ENCODE peak calls at places on chromosomes 12 and 14, in four cellular contexts. P is esophagus squamous epithelium, E is IMR-90, V is endothelial cell of umbilical vein. M is an unnamed sample.

GRCh38 chr12:91577586-91578539 is 395.2 kb upstream of the DCN start:
- DNase-seq in E (peak; percentile 35), P (no peak), V (peak; percentile 61), M (no peak)

GRCh38 chr12:93336344-93336743 is 41.4 kb upstream of the NUDT4 start:
- DNase-seq in E (peak; percentile 22), V (no peak), P (no peak), M (no peak)

GRCh38 chr14:98169170-98169587 is 1102.8 kb downstream of the BCL11B start:
- DNase-seq in P (no peak), V (no peak), E (no peak), M (no peak)

GRCh38 chr12:65840793-65841670 is 16.7 kb downstream of the HMGA2 start:
- DNase-seq in E (no peak), V (peak; percentile 96), P (no peak), M (no peak)

GRCh38 chr12:11622774-11623375 is 26.6 kb upstream of the ETV6 start:
- DNase-seq in P (no peak), V (no peak), E (no peak), M (no peak)

GRCh38 chr14:61911534-61911933 is 149.3 kb downstream of the SNAPC1 start:
- DNase-seq in P (no peak), E (no peak), V (no peak), M (no peak)

GRCh38 chr12:3842517-3842916 is 30.7 kb downstream of the PARP11 start:
- DNase-seq in P (no peak), E (no peak), V (no peak), M (no peak)

GRCh38 chr14:24403294-24404013 is 4.7 kb downstream of the NYNRIN start:
- DNase-seq in V (peak; percentile 28), P (no peak), E (peak; percentile 28), M (no peak)

GRCh38 chr12:22437031-22437806 is 102.7 kb upstream of the ST8SIA1 start:
- DNase-seq in E (no peak), V (no peak), P (no peak), M (no peak)

GRCh38 chr12:50333441-50333840 is 50.1 kb upstream of the LIMA1 start:
- DNase-seq in V (no peak), E (no peak), P (no peak), M (no peak)

GRCh38 chr14:29339491-29339890 is 572.9 kb downstream of the FOXG1 start:
- DNase-seq in P (no peak), V (no peak), E (peak; percentile 26), M (no peak)

DNA sequence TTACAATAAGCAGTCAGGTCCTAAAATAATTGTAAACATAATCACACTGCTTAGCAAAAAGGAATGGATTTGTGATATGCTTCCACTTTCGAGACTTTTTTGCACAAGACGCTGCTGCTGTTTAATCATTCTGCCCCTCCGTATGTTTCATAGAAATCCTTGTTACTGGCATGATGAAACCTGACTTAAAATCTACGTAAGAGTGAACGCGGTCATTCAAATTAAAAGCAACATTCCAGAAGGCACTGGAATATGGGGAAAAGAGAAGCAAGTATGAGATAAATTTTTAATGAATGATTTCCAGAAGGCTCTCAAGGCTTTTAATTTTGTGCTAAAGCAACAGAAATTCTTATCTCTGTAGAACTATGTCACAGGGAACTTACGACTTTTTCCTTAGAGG is 1.1 kb downstream of the CNIH1 start:
- DNase-seq in V (peak; percentile 9), P (no peak), E (peak; percentile 36), M (no peak)
- H3K27ac ChIP-seq in V (peak overlapping the region; percentile 83), P (peak overlapping the region; percentile 92), E (peak overlapping the region; percentile 87), M (peak overlapping the region; percentile 90)

GRCh38 chr14:75121559-75121958 is 5.3 kb downstream of the NEK9 start:
- DNase-seq in E (no peak), P (no peak), V (no peak), M (no peak)
- H3K4me1 ChIP-seq in E (peaks cover 7% of the 10 kb centered on the region), P (peaks cover 55% of the 10 kb centered on the region), V (peaks cover 36% of the 10 kb centered on the region), M (no peaks in the 10 kb centered on the region)

GRCh38 chr14:52182853-52183252 is 84.6 kb upstream of the PTGDR start:
- DNase-seq in V (no peak), E (no peak), P (no peak), M (no peak)

GRCh38 chr14:52185178-52185577 is 82.3 kb upstream of the PTGDR start:
- DNase-seq in P (no peak), E (no peak), V (no peak), M (no peak)

GRCh38 chr14:52175982-52176502 is 91.5 kb upstream of the PTGDR start:
- DNase-seq in V (no peak), P (no peak), E (no peak), M (no peak)

DNA sequence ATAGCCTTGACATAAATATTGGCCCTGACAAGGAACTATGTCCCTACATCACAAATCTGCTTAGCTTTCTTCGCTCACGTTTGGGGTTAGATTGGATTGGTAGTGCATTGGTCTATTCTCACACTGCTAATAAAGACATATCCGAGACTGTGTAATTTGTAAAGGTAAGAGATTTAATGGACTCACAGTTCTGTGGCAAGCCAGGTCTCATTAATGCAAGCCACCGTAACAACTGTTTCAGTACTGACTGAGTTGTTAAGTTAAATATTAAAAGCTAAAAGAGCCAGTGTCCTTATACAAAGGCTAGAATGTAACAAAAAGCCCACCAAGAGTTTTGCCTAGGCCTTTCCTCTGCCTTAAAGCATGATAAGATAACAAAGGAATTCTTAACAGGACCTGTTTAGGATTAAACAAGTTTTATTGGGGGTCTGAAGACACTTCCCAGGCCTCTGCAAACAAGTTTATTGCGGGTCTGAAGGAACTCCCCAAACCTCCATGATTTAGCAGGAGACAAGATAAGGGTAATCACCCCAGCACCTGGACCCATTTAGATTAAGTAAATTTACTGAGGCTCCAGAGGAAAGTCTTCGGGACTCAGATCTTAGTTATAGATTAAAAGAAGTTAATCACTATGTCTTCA is 88.2 kb upstream of the PTGDR start:
- DNase-seq in E (no peak), P (no peak), V (no peak), M (no peak)
- H3K9me3 ChIP-seq in E (peaks cover 5% of the 10 kb centered on the region), P (no peaks in the 10 kb centered on the region), V (no peaks in the 10 kb centered on the region), M (no peaks in the 10 kb centered on the region)

GRCh38 chr12:14952295-14952995 is 9.0 kb downstream of the ARHGDIB start:
- DNase-seq in P (no peak), E (peak; percentile 98), V (peak; percentile 97), M (peak; percentile 30)

GRCh38 chr12:14948672-14949071 is 10.3 kb upstream of the ERP27 start:
- DNase-seq in P (peak; percentile 26), E (peak; percentile 89), V (peak; percentile 93), M (peak; percentile 45)

GRCh38 chr12:14949631-14950030 is 11.3 kb upstream of the ERP27 start:
- DNase-seq in V (no peak), E (no peak), P (no peak), M (peak; percentile 21)

GRCh38 chr12:14950421-14950820 is 11.0 kb downstream of the ARHGDIB start:
- DNase-seq in E (no peak), V (no peak), P (no peak), M (no peak)

DNA sequence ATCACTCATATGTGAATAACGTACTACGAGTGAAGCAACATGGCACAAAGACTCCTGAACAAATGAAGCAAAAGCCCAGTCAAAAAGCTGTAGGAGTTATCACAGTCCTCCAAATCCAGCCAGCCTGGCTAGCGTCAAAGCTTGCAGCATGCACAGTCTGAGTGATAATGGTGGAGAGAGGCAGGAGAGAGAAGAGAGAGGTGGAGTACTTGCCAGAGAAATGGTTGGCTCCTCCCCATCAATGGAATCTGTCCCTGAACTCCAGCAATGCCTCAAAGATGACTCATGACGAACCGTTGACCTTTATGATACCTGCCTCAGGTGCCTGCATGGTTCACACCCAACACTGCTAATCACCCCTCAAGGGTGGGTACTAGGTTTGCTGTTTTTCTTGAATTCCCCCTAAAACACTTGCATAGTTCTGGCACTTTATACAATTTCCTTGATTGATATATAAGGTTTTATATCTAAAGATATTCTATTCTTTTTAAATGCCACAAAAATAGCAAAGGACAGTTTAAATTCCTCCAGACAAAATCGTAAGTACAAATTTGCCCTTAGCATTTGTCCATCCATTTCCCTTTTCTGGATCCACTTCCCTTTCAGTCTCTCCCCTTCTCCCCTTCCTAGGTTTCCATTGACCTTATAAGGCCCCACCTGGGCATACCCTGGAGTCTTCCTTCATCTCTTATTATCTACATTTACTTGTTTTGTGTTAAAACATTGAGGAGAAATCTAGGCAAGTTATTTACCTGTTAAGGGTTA is 10.2 kb downstream of the ARHGDIB start:
- DNase-seq in P (no peak), V (no peak), E (no peak), M (peak; percentile 66)
- H3K27ac ChIP-seq in P (peak overlapping the region; percentile 80), V (peak overlapping the region; percentile 94), E (peak overlapping the region; percentile 48), M (peak overlapping the region; percentile 73)